ENCODE peak calls at places on chromosomes 12 and 14, in five cellular contexts. One of them, this sample, is unnamed.

GRCh38 chr14:45253754-45254300 is 825 bp upstream of the MIS18BP1 start:
- DNase-seq in ovary: peak; percentile 54
- DNase-seq in upper lobe of left lung: peak; percentile 33
- DNase-seq in uterus: peak; percentile 44
- DNase-seq in prostate gland: peak; percentile 6
- DNase-seq in this sample: no peak

GRCh38 chr14:75822522-75823288 is 159.1 kb downstream of the TGFB3 start:
- DNase-seq in prostate gland: no peak
- DNase-seq in uterus: no peak
- DNase-seq in ovary: no peak
- DNase-seq in upper lobe of left lung: no peak
- DNase-seq in this sample: no peak

GRCh38 chr12:13024151-13024946 is 19.8 kb upstream of the FAM234B start:
- DNase-seq in uterus: no peak
- DNase-seq in ovary: no peak
- DNase-seq in upper lobe of left lung: peak; percentile 27
- DNase-seq in prostate gland: peak; percentile 47
- DNase-seq in this sample: no peak

GRCh38 chr12:14836336-14837210 is 6.8 kb downstream of the ART4 start:
- DNase-seq in uterus: no peak
- DNase-seq in ovary: no peak
- DNase-seq in prostate gland: no peak
- DNase-seq in upper lobe of left lung: no peak
- DNase-seq in this sample: no peak

GRCh38 chr12:63206908-63207307 is 55.9 kb upstream of the AVPR1A start:
- DNase-seq in prostate gland: peak; percentile 27
- DNase-seq in upper lobe of left lung: no peak
- DNase-seq in ovary: no peak
- DNase-seq in uterus: no peak
- DNase-seq in this sample: no peak

GRCh38 chr14:65179918-65180724 is 77.8 kb upstream of the MAX start:
- DNase-seq in prostate gland: no peak
- DNase-seq in uterus: peak; percentile 23
- DNase-seq in ovary: peak; percentile 36
- DNase-seq in upper lobe of left lung: peak; percentile 42
- DNase-seq in this sample: no peak

GRCh38 chr12:16424531-16424930 is 77.1 kb downstream of the MGST1 start:
- DNase-seq in ovary: no peak
- DNase-seq in upper lobe of left lung: no peak
- DNase-seq in uterus: no peak
- DNase-seq in prostate gland: no peak
- DNase-seq in this sample: no peak

GRCh38 chr12:54560374-54560858 is 11.0 kb downstream of the PDE1B start:
- DNase-seq in upper lobe of left lung: peak; percentile 96
- DNase-seq in ovary: peak; percentile 94
- DNase-seq in prostate gland: peak; percentile 73
- DNase-seq in uterus: peak; percentile 93
- DNase-seq in this sample: peak; percentile 89

GRCh38 chr14:75274899-75275569 is 3.6 kb upstream of the FOS start:
- DNase-seq in uterus: no peak
- DNase-seq in upper lobe of left lung: peak; percentile 91
- DNase-seq in ovary: no peak
- DNase-seq in prostate gland: no peak
- DNase-seq in this sample: peak; percentile 82

GRCh38 chr14:68468437-68469207 is 324.2 kb downstream of the ZFP36L1 start:
- DNase-seq in upper lobe of left lung: peak; percentile 38
- DNase-seq in prostate gland: no peak
- DNase-seq in ovary: no peak
- DNase-seq in uterus: no peak
- DNase-seq in this sample: no peak

GRCh38 chr14:93137864-93138263 is 22.1 kb upstream of the ITPK1 start:
- DNase-seq in uterus: peak; percentile 29
- DNase-seq in ovary: peak; percentile 39
- DNase-seq in upper lobe of left lung: peak; percentile 82
- DNase-seq in prostate gland: peak; percentile 46
- DNase-seq in this sample: no peak

GRCh38 chr14:100155881-100156645 is 3.4 kb downstream of the DEGS2 start:
- DNase-seq in ovary: no peak
- DNase-seq in upper lobe of left lung: no peak
- DNase-seq in uterus: no peak
- DNase-seq in prostate gland: peak; percentile 84
- DNase-seq in this sample: no peak

GRCh38 chr12:48078901-48079300 is 27.0 kb downstream of the SENP1 start:
- DNase-seq in upper lobe of left lung: peak; percentile 49
- DNase-seq in prostate gland: no peak
- DNase-seq in uterus: no peak
- DNase-seq in ovary: no peak
- DNase-seq in this sample: no peak

GRCh38 chr12:4270670-4271432 is 2.7 kb upstream of the CCND2 start:
- DNase-seq in upper lobe of left lung: peak; percentile 73
- DNase-seq in uterus: peak; percentile 50
- DNase-seq in prostate gland: no peak
- DNase-seq in ovary: peak; percentile 49
- DNase-seq in this sample: peak; percentile 85

GRCh38 chr12:51868821-51869489 is 18.9 kb upstream of the ANKRD33 start:
- DNase-seq in ovary: peak; percentile 47
- DNase-seq in prostate gland: no peak
- DNase-seq in upper lobe of left lung: no peak
- DNase-seq in uterus: peak; percentile 53
- DNase-seq in this sample: no peak

GRCh38 chr12:51869490-51869865 is 18.4 kb upstream of the ANKRD33 start:
- DNase-seq in upper lobe of left lung: no peak
- DNase-seq in prostate gland: no peak
- DNase-seq in uterus: no peak
- DNase-seq in ovary: no peak
- DNase-seq in this sample: peak; percentile 55

GRCh38 chr12:51866324-51866723 is 17.8 kb upstream of the FIGNL2 start:
- DNase-seq in prostate gland: no peak
- DNase-seq in uterus: no peak
- DNase-seq in upper lobe of left lung: no peak
- DNase-seq in ovary: no peak
- DNase-seq in this sample: no peak

GRCh38 chr12:51866762-51867161 is 18.2 kb upstream of the FIGNL2 start:
- DNase-seq in prostate gland: no peak
- DNase-seq in upper lobe of left lung: no peak
- DNase-seq in ovary: no peak
- DNase-seq in uterus: no peak
- DNase-seq in this sample: no peak

DNA sequence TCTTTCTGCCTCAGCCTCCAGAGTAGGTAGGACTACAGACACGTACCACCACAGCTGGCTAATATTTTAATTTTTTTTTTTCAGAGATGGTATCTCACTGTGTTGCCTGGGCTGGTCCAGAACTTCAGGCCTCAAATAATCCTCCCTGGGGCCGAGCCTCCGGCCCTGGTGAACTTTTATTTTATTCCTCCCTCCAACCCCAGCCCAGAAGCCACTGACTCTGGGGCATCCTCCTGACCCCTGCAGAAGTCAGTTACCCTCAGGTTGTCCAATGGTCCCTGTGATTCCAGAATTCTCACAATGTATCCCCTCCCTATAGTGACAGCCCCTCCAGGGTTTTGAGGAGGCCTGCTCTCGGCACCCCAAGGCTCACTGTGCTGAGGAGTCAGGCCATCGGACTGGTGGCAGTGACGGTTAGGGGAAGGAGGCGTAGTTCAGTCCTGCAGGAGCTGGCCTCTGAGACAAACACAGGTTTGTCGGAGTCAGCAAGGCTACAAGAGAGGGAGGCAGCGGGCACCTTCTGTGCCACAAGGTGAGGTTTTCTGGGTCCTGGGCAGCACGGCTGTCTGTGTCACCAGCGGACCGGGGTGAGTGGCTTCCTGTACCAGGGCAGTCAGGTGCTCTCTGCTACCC is 19.4 kb upstream of the FIGNL2 start:
- DNase-seq in ovary: no peak
- DNase-seq in uterus: no peak
- DNase-seq in prostate gland: no peak
- DNase-seq in upper lobe of left lung: no peak
- DNase-seq in this sample: no peak
- H3K4me1 ChIP-seq in ovary: peaks cover 3% of the 10 kb centered on the region
- H3K4me1 ChIP-seq in uterus: peaks cover 21% of the 10 kb centered on the region
- H3K4me1 ChIP-seq in prostate gland: no peaks in the 10 kb centered on the region
- H3K4me1 ChIP-seq in upper lobe of left lung: peaks cover 34% of the 10 kb centered on the region
- H3K4me1 ChIP-seq in this sample: peaks cover 27% of the 10 kb centered on the region

GRCh38 chr12:27614866-27615265 is 81.4 kb upstream of the REP15 start:
- DNase-seq in prostate gland: no peak
- DNase-seq in ovary: no peak
- DNase-seq in uterus: no peak
- DNase-seq in upper lobe of left lung: no peak
- DNase-seq in this sample: no peak

GRCh38 chr12:27618836-27619235 is 77.4 kb upstream of the REP15 start:
- DNase-seq in prostate gland: no peak
- DNase-seq in upper lobe of left lung: no peak
- DNase-seq in ovary: no peak
- DNase-seq in uterus: no peak
- DNase-seq in this sample: no peak

GRCh38 chr12:27615331-27615891 is 80.8 kb upstream of the REP15 start:
- DNase-seq in uterus: no peak
- DNase-seq in prostate gland: no peak
- DNase-seq in upper lobe of left lung: no peak
- DNase-seq in ovary: no peak
- DNase-seq in this sample: no peak

GRCh38 chr12:27614386-27614785 is 81.9 kb upstream of the REP15 start:
- DNase-seq in uterus: no peak
- DNase-seq in ovary: no peak
- DNase-seq in upper lobe of left lung: no peak
- DNase-seq in prostate gland: no peak
- DNase-seq in this sample: no peak

DNA sequence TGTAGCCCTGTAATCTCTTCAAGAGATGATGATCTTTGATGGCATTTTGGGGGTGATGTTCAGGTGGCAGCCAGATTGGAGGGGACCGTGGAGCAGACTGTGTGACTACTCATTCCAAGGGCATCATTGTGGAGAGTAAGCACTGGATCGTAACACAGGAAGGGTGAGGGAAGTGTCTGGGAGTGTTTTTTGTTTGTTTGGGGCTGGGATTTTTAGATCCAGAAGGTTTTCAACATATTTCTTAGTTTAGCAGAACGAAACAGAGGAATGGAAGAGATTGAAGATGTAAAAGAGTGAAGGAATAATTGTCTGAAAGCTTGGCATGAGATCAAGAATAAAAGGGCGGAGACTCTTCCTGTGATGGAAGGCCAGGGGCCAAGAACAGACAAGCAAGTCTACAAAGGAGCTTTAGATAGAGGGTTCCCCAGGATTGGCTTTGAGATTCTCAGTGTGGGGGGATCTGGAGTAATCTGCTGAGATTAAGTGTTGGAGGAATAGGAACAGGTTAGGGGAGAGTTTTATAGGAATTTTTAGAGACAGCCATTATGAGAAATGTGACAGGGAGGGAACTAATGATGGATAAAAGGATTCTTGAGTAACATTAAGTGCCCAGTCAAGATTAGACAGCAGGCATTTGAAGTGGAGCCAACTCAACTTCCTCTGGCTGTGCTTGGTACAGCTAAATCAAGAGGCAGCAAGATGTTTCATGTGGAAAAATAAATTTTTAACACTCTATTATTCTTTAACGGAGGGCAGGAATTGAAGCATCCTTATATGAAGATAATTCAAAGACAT is 79.7 kb upstream of the REP15 start:
- DNase-seq in upper lobe of left lung: no peak
- DNase-seq in prostate gland: no peak
- DNase-seq in ovary: no peak
- DNase-seq in uterus: no peak
- DNase-seq in this sample: no peak
- TF ChIP-seq POLR2A in upper lobe of left lung: no peak
- TF ChIP-seq POLR2A in prostate gland: no peak
- TF ChIP-seq POLR2A in ovary: no peak
- TF ChIP-seq POLR2A in uterus: no peak
- TF ChIP-seq POLR2A in this sample: no peak

GRCh38 chr14:61646366-61647101 is 48.8 kb upstream of the HIF1A start:
- DNase-seq in prostate gland: no peak
- DNase-seq in upper lobe of left lung: no peak
- DNase-seq in uterus: no peak
- DNase-seq in ovary: no peak
- DNase-seq in this sample: no peak
- H3K4me3 ChIP-seq in prostate gland: no peak overlapping the region
- H3K4me3 ChIP-seq in upper lobe of left lung: no peak overlapping the region
- H3K4me3 ChIP-seq in uterus: no peak overlapping the region
- H3K4me3 ChIP-seq in ovary: no peak overlapping the region
- H3K4me3 ChIP-seq in this sample: no peak overlapping the region

GRCh38 chr12:45980540-45980939 is 9.8 kb downstream of the SCAF11 start:
- DNase-seq in uterus: no peak
- DNase-seq in upper lobe of left lung: no peak
- DNase-seq in ovary: no peak
- DNase-seq in prostate gland: no peak
- DNase-seq in this sample: no peak
- H3K4me1 ChIP-seq in uterus: no peaks in the 10 kb centered on the region
- H3K4me1 ChIP-seq in upper lobe of left lung: peaks cover 31% of the 10 kb centered on the region
- H3K4me1 ChIP-seq in ovary: peaks cover 7% of the 10 kb centered on the region
- H3K4me1 ChIP-seq in prostate gland: no peaks in the 10 kb centered on the region
- H3K4me1 ChIP-seq in this sample: peaks cover 49% of the 10 kb centered on the region

GRCh38 chr14:53613404-53614253 is 343.0 kb downstream of the BMP4 start:
- DNase-seq in upper lobe of left lung: no peak
- DNase-seq in prostate gland: no peak
- DNase-seq in uterus: no peak
- DNase-seq in ovary: no peak
- DNase-seq in this sample: no peak
- TF ChIP-seq POLR2A in upper lobe of left lung: no peak
- TF ChIP-seq POLR2A in prostate gland: no peak
- TF ChIP-seq POLR2A in uterus: no peak
- TF ChIP-seq POLR2A in ovary: no peak
- TF ChIP-seq POLR2A in this sample: no peak

GRCh38 chr12:116122639-116123038 is 154.9 kb downstream of the MED13L start:
- DNase-seq in ovary: no peak
- DNase-seq in prostate gland: no peak
- DNase-seq in uterus: no peak
- DNase-seq in upper lobe of left lung: no peak
- DNase-seq in this sample: no peak
- H3K4me3 ChIP-seq in ovary: no peak overlapping the region
- H3K4me3 ChIP-seq in prostate gland: no peak overlapping the region
- H3K4me3 ChIP-seq in uterus: no peak overlapping the region
- H3K4me3 ChIP-seq in upper lobe of left lung: no peak overlapping the region
- H3K4me3 ChIP-seq in this sample: no peak overlapping the region

This sample was measured in suprapubic skin.